ENCODE peak calls at places on chromosomes 11 and 22, in four cellular contexts. K, E, J and W are unnamed samples.

GRCh38 chr11:12684821-12685220 is 10.6 kb downstream of the TEAD1 start:
- DNase-seq in E (no peak), J (peak), K (no peak), W (no peak)

GRCh38 chr22:40397436-40397835 is 27.0 kb downstream of the SGSM3 start:
- DNase-seq in K (no peak), E (no peak), J (no peak), W (no peak)

GRCh38 chr22:31969789-31970489 is 25.6 kb downstream of the YWHAH start:
- DNase-seq in K (peak), J (peak), E (no peak), W (peak)

GRCh38 chr11:131748146-131749050 is 378.0 kb downstream of the NTM start:
- DNase-seq in J (peak), K (peak), E (no peak), W (peak)

GRCh38 chr11:68589817-68590216 is 94.5 kb upstream of the GAL start:
- DNase-seq in E (no peak), J (no peak), K (no peak), W (no peak)

GRCh38 chr11:20403059-20403458 is 15.5 kb downstream of the PRMT3 start:
- DNase-seq in E (no peak), K (no peak), J (no peak), W (no peak)

GRCh38 chr11:100942016-100942415 is 187.6 kb downstream of the PGR start:
- DNase-seq in J (no peak), E (no peak), K (no peak), W (no peak)

GRCh38 chr11:13009921-13010736 is 1.0 kb downstream of the RASSF10 start:
- DNase-seq in J (no peak), K (no peak), E (no peak), W (peak)

GRCh38 chr11:3096909-3097395 is 39.7 kb upstream of the CARS1 start:
- DNase-seq in J (no peak), K (no peak), E (no peak), W (no peak)

DNA sequence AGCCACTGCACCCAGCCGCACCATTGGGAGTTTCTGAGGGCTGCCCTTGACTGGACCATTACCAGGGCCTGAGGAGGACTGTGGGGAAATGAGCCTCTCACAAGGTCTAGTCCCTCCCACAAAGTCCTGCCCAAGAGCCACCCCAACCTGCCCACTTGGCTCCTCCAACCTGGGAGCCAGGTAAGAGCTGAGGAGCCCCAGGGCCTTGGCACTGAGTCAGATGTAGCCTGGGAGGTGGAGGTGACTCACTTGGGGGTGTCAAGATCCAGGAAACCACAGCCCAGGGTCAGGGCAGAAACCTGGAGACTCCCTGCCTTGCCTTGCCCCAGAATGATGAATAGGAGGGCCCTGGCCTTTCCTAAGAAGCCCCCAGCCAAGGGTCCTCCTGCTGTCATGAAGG is 25.8 kb upstream of the P2RY2 start:
- DNase-seq in E (no peak), K (no peak), J (no peak), W (no peak)
- TF ChIP-seq POLR2AphosphoS5 in E (no peak), K (no peak), J (no peak), W (no peak)

GRCh38 chr11:16111690-16112089 is 244.7 kb downstream of the SOX6 start:
- DNase-seq in K (no peak), E (no peak), J (no peak), W (no peak)
- TF ChIP-seq SPI1 in K (no peak), E (no peak), J (no peak), W (no peak)

DNA sequence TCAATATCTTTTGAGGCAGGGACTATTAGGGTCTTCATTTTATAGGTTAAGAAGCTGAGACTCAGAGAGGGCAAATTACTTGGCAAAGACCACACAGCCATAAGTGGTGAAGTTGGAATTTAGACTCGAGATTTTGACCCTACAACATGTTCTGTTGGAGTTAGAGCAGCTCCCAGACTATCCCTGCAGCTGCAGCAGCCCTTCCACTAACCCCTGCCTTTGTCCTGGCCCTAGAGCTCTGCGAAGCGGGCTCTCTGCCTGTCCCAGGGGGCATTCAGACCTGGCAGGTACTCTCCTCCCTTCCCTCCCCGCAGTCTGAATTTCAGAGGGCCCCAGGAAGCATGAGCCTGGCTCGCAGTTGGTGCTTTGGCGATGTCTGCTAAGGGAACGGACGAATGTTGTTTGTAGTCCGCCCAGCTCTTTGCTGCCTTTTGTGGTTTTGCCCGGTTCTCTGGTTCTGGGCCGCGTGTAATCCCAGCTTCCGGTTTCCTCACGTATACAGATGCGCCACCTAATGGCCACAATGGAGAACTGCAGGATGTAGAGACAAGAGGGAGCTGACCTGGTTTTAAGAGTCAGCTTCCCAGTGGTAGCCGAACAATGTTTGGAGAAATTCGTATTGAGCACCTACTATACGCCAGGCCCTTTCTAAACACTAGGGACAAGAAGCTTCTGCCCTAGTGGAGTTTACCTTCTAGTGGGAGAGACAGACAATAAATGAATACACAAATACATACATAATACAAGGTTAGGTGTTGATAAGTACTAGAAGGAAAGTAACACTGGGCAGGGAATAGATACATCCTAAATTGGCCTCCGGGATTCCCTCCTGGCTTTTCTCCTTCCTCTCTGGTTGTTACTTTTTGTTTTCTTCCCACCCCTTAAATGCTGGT is 125.2 kb downstream of the ST3GAL4 start:
- DNase-seq in E (peak), J (peak), K (peak), W (peak)
- TF ChIP-seq POLR2AphosphoS5 in E (no peak), J (no peak), K (peak), W (no peak)

GRCh38 chr11:66478823-66479740 is 1.2 kb upstream of the DPP3 start:
- DNase-seq in J (peak), K (no peak), E (no peak), W (peak)

GRCh38 chr11:66476173-66476840 is 3.9 kb upstream of the DPP3 start:
- DNase-seq in J (no peak), E (no peak), K (no peak), W (no peak)

GRCh38 chr11:66477256-66478201 is 2.7 kb upstream of the DPP3 start:
- DNase-seq in K (no peak), E (no peak), J (no peak), W (no peak)

GRCh38 chr11:66475349-66476172 is 4.7 kb upstream of the DPP3 start:
- DNase-seq in J (no peak), K (no peak), E (no peak), W (no peak)

GRCh38 chr11:66476841-66477251 is 3.4 kb upstream of the DPP3 start:
- DNase-seq in E (no peak), K (no peak), J (no peak), W (no peak)
- TF ChIP-seq SPI1 in E (no peak), K (no peak), J (no peak), W (no peak)

GRCh38 chr11:27212248-27212780 is 150.7 kb downstream of the CCDC34 start:
- DNase-seq in J (no peak), K (no peak), E (no peak), W (no peak)

GRCh38 chr11:27216268-27217149 is 146.5 kb downstream of the CCDC34 start:
- DNase-seq in K (no peak), E (no peak), J (no peak), W (no peak)

GRCh38 chr11:27215471-27216267 is 147.3 kb downstream of the CCDC34 start:
- DNase-seq in J (no peak), E (no peak), K (no peak), W (no peak)

GRCh38 chr11:27213232-27213660 is 149.8 kb downstream of the CCDC34 start:
- DNase-seq in J (no peak), E (peak), K (no peak), W (no peak)

GRCh38 chr11:27214713-27215112 is 148.3 kb downstream of the CCDC34 start:
- DNase-seq in K (no peak), E (no peak), J (no peak), W (no peak)
- TF ChIP-seq POLR2AphosphoS5 in K (no peak), E (no peak), J (no peak), W (no peak)

GRCh38 chr11:63448646-63449045 is 42.3 kb downstream of the PLAAT5 start:
- DNase-seq in K (no peak), E (no peak), J (no peak), W (no peak)

GRCh38 chr11:63444181-63444580 is 46.8 kb downstream of the PLAAT5 start:
- DNase-seq in E (no peak), K (no peak), J (no peak), W (no peak)

GRCh38 chr11:63445720-63446119 is 45.2 kb downstream of the PLAAT5 start:
- DNase-seq in J (no peak), K (no peak), E (no peak), W (no peak)

GRCh38 chr11:63443714-63444113 is 47.3 kb downstream of the PLAAT5 start:
- DNase-seq in J (no peak), E (no peak), K (no peak), W (no peak)
- TF ChIP-seq SPI1 in J (no peak), E (no peak), K (no peak), W (no peak)

DNA sequence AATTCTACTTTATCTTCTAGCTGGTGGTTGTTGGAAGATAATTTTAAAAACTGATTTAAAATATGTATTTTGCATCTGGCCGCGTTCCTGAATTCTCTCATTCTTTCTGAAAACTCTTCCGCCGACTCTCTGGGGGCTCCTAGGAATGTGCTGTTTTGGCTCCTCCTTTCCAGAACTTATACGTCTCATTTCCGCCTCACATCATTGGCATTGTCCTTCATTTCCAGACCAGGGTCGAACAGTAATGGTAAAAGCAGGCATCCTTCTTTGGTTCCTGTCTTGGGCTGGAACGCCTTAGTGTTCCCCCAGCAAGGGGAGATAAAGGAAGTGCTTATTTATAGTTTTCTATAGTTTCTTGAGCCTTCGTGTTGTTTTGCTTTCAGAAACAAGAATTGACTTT is 10.9 kb upstream of the TNNT3 start:
- DNase-seq in J (no peak), E (no peak), K (no peak), W (no peak)
- TF ChIP-seq POLR2AphosphoS5 in J (no peak), E (no peak), K (no peak), W (no peak)